ENCODE peak calls at places on chromosome 16, in eight cellular contexts. O is naive thymus-derived CD8-positive, alpha-beta T cell; I is left lung; T is erythroblast; X is activated CD4-positive, alpha-beta T cell treated with anti-CD3 and anti-CD28 coated beads, Interleukin-2, amount 50 U/mL, for 4 hours; A is ACHN; V is skeletal muscle cell; Q is memory B cell. E is an unnamed sample.

GRCh38 chr16:69405757-69406156 is 18.7 kb upstream of the CYB5B start:
- DNase-seq in O (no peak), I (no peak), T (no peak), X (no peak), A (no peak), V (no peak), Q (no peak), E (no peak)

GRCh38 chr16:3645108-3645503 is 9.4 kb upstream of the DNASE1 start:
- DNase-seq in O (no peak), I (no peak), T (no peak), X (no peak), A (no peak), V (no peak), Q (no peak), E (no peak)

GRCh38 chr16:57106767-57107166 is 14.4 kb downstream of the CPNE2 start:
- DNase-seq in O (no peak), I (no peak), T (no peak), X (no peak), A (no peak), V (no peak), Q (no peak), E (no peak)

GRCh38 chr16:57147381-57148191 is 38.3 kb downstream of the PSME3IP1 start:
- DNase-seq in O (no peak), I (peak; percentile 55), T (no peak), X (no peak), A (no peak), V (no peak), Q (no peak), E (no peak)

GRCh38 chr16:67013823-67014640 is 14.9 kb upstream of the CBFB start:
- DNase-seq in O (peak; percentile 66), I (peak; percentile 87), T (peak; percentile 20), X (peak; percentile 56), A (peak; percentile 68), V (peak; percentile 41), Q (peak; percentile 31), E (peak; percentile 64)

GRCh38 chr16:87195190-87195589 is 122.0 kb downstream of the C16orf95 start:
- DNase-seq in O (no peak), I (no peak), T (no peak), X (no peak), A (no peak), V (no peak), Q (no peak), E (no peak)

GRCh38 chr16:9311303-9311954 is 220.0 kb downstream of the HAPSTR1 start:
- DNase-seq in O (no peak), I (no peak), T (no peak), X (no peak), A (no peak), V (no peak), Q (no peak), E (no peak)

GRCh38 chr16:24999856-25000447 is 15.2 kb downstream of the ARHGAP17 start:
- DNase-seq in O (no peak), I (no peak), T (no peak), X (no peak), A (no peak), V (no peak), Q (no peak), E (no peak)

E was measured in RWPE2.